ENCODE peak calls at places on chromosome 2, in four cellular contexts. Z is GM23338, P is gastrocnemius medialis, R is GM06990. S is an unnamed sample.

GRCh38 chr2:239499989-239500914 is 99.4 kb upstream of the HDAC4 start:
- DNase-seq in Z (no peak), P (no peak), R (no peak), S (no peak)

GRCh38 chr2:14756122-14756541 is 123.6 kb downstream of the LRATD1 start:
- DNase-seq in Z (no peak), P (no peak), R (no peak), S (no peak)

GRCh38 chr2:120863661-120864320 is 128.1 kb downstream of the GLI2 start:
- DNase-seq in Z (no peak), P (no peak), R (no peak), S (peak)

GRCh38 chr2:229572434-229573338 is 141.7 kb downstream of the DNER start:
- DNase-seq in Z (no peak), P (no peak), R (no peak), S (no peak)

GRCh38 chr2:210888035-210888434 is 331.6 kb downstream of the CPS1 start:
- DNase-seq in Z (no peak), P (no peak), R (no peak), S (no peak)

GRCh38 chr2:112814278-112814677 is 22.3 kb downstream of the IL1B start:
- DNase-seq in Z (peak), P (no peak), R (no peak), S (no peak)

GRCh38 chr2:99512081-99512480 is 22.3 kb upstream of the REV1 start:
- DNase-seq in Z (no peak), P (no peak), R (no peak), S (no peak)

GRCh38 chr2:119155633-119156032 is 2.9 kb downstream of the C1QL2 start:
- DNase-seq in Z (peak), P (no peak), R (no peak), S (no peak)

GRCh38 chr2:168456526-168457176 is 579 bp downstream of the CERS6 start:
- DNase-seq in Z (peak), P (peak), R (peak), S (no peak)

GRCh38 chr2:196131949-196132925 is 39.1 kb downstream of the STK17B start:
- DNase-seq in Z (peak), P (no peak), R (peak), S (no peak)

GRCh38 chr2:85135066-85135914 is 2.1 kb downstream of the TCF7L1 start:
- DNase-seq in Z (peak), P (no peak), R (no peak), S (no peak)

GRCh38 chr2:163364736-163365135 is 371.1 kb downstream of the FIGN start:
- DNase-seq in Z (no peak), P (no peak), R (no peak), S (no peak)

GRCh38 chr2:100643906-100644501 is 81.2 kb downstream of the PDCL3 start:
- DNase-seq in Z (no peak), P (no peak), R (no peak), S (no peak)

GRCh38 chr2:140975237-140975636 is 1155.6 kb downstream of the LRP1B start:
- DNase-seq in Z (no peak), P (no peak), R (no peak), S (no peak)

GRCh38 chr2:179746982-179747381 is 114.4 kb downstream of the ZNF385B start:
- DNase-seq in Z (no peak), P (no peak), R (no peak), S (no peak)

GRCh38 chr2:147030966-147031760 is 813.7 kb upstream of the ACVR2A start:
- DNase-seq in Z (peak), P (no peak), R (no peak), S (no peak)

GRCh38 chr2:24819442-24820174 is 26.4 kb downstream of the CENPO start:
- DNase-seq in Z (no peak), P (no peak), R (no peak), S (no peak)

GRCh38 chr2:43052204-43052943 is 174.0 kb downstream of the ZFP36L2 start:
- DNase-seq in Z (no peak), P (no peak), R (no peak), S (peak)

DNA sequence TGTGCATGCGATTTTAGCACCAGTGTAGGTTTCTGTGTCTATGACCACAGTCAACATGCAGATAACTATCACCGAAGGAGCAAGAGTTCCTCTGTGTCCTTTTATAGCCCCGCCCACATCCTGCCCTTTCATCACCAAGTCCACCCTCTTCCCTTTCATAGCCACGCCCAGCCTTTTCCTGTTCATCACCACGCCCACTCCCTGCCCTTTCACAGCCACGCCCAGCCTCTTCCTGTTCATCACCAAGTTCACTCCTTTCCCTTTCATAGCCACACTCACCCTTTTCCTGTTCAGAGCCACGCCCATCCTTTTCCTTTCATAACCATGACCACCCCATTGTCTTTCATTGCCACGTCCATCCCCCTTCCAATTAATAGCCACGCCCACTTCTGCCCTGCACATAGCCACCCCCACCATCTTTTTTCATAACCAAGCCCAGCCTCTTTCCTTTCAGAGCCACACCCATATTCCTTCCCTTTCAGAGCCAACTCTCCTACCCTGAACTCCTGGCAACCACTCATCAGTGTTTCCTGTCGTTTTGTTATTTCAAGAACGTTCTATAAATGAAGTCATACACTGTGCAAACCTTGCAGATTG is 273.9 kb downstream of the MYT1L start:
- DNase-seq in Z (peak), P (peak), R (no peak), S (peak)
- H3K4me3 ChIP-seq in Z (no peak), P (no peak), R (no peak), S (no peak)

GRCh38 chr2:60811491-60812370 is 55.7 kb downstream of the PAPOLG start:
- DNase-seq in Z (no peak), P (no peak), R (no peak), S (no peak)
- H3K4me3 ChIP-seq in Z (no peak), P (no peak), R (no peak), S (no peak)

GRCh38 chr2:17758123-17758522 is 4.2 kb downstream of the GEN1 start:
- DNase-seq in Z (no peak), P (no peak), R (no peak), S (no peak)

GRCh38 chr2:17757321-17757720 is 3.4 kb downstream of the GEN1 start:
- DNase-seq in Z (no peak), P (no peak), R (no peak), S (no peak)

GRCh38 chr2:17753803-17754663 is at the start of the genes GEN1 and SMC6:
- DNase-seq in Z (peak), P (peak), R (peak), S (peak)

GRCh38 chr2:17754773-17755425 is 961 bp downstream of the GEN1 start:
- DNase-seq in Z (no peak), P (no peak), R (no peak), S (no peak)

DNA sequence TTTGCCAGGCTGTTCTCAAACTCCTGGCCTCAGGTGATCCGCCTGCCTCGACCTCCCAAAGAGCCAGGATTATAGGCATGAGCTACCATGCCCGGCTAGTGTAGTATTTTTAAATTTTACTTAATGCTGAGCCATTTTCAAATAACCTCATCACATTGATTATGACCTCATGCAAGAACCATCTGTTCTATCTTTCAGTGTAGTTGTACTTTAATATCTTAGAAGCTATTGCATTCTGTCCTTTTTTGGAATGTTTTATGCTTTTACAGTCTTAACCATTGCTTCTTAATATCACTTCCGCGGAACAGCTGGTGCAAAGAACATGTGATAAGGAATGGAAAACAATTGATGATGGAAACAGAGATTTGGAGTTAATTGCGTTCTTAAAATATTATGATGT is 2.7 kb downstream of the GEN1 start:
- DNase-seq in Z (no peak), P (no peak), R (no peak), S (no peak)
- H3K4me3 ChIP-seq in Z (no peak), P (no peak), R (no peak), S (no peak)

GRCh38 chr2:130251865-130252620 is 53.8 kb upstream of the TUBA3E start:
- DNase-seq in Z (no peak), P (no peak), R (no peak), S (no peak)
- H3K4me3 ChIP-seq in Z (no peak), P (no peak), R (no peak), S (no peak)

GRCh38 chr2:208415255-208415654 is 8.7 kb downstream of the PTH2R start:
- DNase-seq in Z (no peak), P (no peak), R (no peak), S (no peak)
- H3K4me3 ChIP-seq in Z (no peak), P (no peak), R (no peak), S (no peak)

DNA sequence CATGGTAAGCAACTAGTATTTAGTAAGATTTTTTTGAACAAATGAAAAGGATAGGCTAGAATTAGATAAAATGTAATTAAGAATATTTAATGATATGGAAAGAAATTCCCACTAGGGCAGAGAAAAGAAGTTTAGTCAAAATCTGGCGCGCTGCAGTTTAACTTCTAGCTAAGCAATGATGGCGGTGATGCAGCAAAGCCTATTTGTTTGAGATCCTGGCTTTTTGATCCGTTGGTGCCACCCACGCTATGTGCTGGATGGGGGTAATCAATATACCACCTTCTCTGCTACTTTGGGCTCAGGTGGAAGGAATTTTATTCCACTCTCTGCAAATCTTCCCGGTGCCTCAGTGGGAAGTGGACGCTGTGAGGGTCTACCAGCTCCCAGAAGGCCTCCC is 416 bp upstream of the FAM171B start:
- DNase-seq in Z (peak), P (no peak), R (no peak), S (no peak)
- H3K4me3 ChIP-seq in Z (peak), P (peak), R (peak), S (peak)

GRCh38 chr2:232228332-232228731 is 150.2 kb upstream of the ALPP start:
- DNase-seq in Z (no peak), P (no peak), R (no peak), S (no peak)
- H3K4me3 ChIP-seq in Z (no peak), P (no peak), R (no peak), S (no peak)

S was measured in tibial artery.